ENCODE peak calls at places on chromosomes 1 and 21, in five cellular contexts. C is Daoy, V is left ventricle myocardium inferior, Z is brain microvascular endothelial cell, J is fibroblast of mammary gland. D is an unnamed sample.

GRCh38 chr1:2044510-2045319 is 5.5 kb upstream of the PRKCZ start:
- DNase-seq in C (peak), J (peak), V (peak), Z (peak), D (peak)

GRCh38 chr1:55286851-55287602 is 71.9 kb upstream of the USP24 start:
- DNase-seq in C (peak), Z (peak), V (no peak), J (peak), D (no peak)

GRCh38 chr1:30652151-30652915 is 71.1 kb downstream of the MATN1 start:
- DNase-seq in V (no peak), C (peak), Z (no peak), J (no peak), D (no peak)

GRCh38 chr21:35663856-35664606 is 396.3 kb downstream of the SETD4 start:
- DNase-seq in V (no peak), J (no peak), C (no peak), Z (no peak), D (no peak)

GRCh38 chr1:160375788-160376524 is 9.1 kb downstream of the NHLH1 start:
- DNase-seq in V (no peak), J (peak), C (peak), Z (peak), D (no peak)

GRCh38 chr1:96236156-96236739 is 485.3 kb upstream of the PTBP2 start:
- DNase-seq in J (peak), C (peak), Z (peak), V (no peak), D (no peak)

GRCh38 chr1:161481624-161482392 is 23.4 kb upstream of the FCGR2A start:
- DNase-seq in J (no peak), Z (no peak), V (no peak), C (no peak), D (no peak)

GRCh38 chr1:159934136-159935039 is 9.1 kb upstream of the TAGLN2 start:
- DNase-seq in Z (no peak), V (no peak), J (no peak), C (no peak), D (no peak)

GRCh38 chr1:41806472-41807155 is 112.1 kb downstream of the HIVEP3 start:
- DNase-seq in V (no peak), J (no peak), C (peak), Z (no peak), D (peak)

GRCh38 chr1:35557118-35557610 is at the start of gene KIAA0319L:
- DNase-seq in V (peak), Z (no peak), C (no peak), J (no peak), D (no peak)

GRCh38 chr1:25816112-25816718 is 3.5 kb upstream of the MTFR1L start:
- DNase-seq in C (no peak), Z (no peak), J (no peak), V (no peak), D (no peak)

GRCh38 chr1:243727503-243728191 is 122.4 kb downstream of the AKT3 start:
- DNase-seq in J (no peak), C (no peak), Z (no peak), V (no peak), D (no peak)

GRCh38 chr1:36411674-36412648 is 14.3 kb upstream of the LSM10 start:
- DNase-seq in V (no peak), C (peak), J (peak), Z (peak), D (peak)

GRCh38 chr21:15754640-15755039 is 24.9 kb downstream of the USP25 start:
- DNase-seq in Z (no peak), J (peak), V (no peak), C (no peak), D (no peak)

D was measured in stimulated activated naive CD8-positive, alpha-beta T cell treated with anti-CD3 and anti-CD28 coated beads, Interleukin-15, amount 100 ng/mL, for 72 hours.